ENCODE peak calls at places on chromosomes 13 and 19, in six cellular contexts. K is GM23338; D is mesendoderm; R is brain microvascular endothelial cell; B is CD4-positive, CD25-positive, alpha-beta regulatory T cell; M is stomach. I is an unnamed sample.

GRCh38 chr19:14440049-14440448 is 6.9 kb downstream of the PKN1 start:
- DNase-seq in M (peak; percentile 72), K (peak; percentile 35), B (peak; percentile 63), D (no peak), R (no peak), I (no peak)

GRCh38 chr13:24036115-24036514 is 124.4 kb upstream of the SPATA13 start:
- DNase-seq in M (no peak), D (peak; percentile 53), K (no peak), B (no peak), R (no peak), I (no peak)

GRCh38 chr19:49447485-49448431 is 3.9 kb downstream of the PIH1D1 start:
- DNase-seq in B (no peak), R (no peak), M (no peak), K (peak; percentile 97), D (peak; percentile 68), I (no peak)

GRCh38 chr19:14475251-14476073 is at the start of gene PTGER1:
- DNase-seq in D (peak; percentile 58), M (no peak), R (no peak), B (no peak), K (peak; percentile 78), I (no peak)

GRCh38 chr13:110294146-110294545 is 12.8 kb downstream of the COL4A1 start:
- DNase-seq in D (no peak), K (no peak), M (no peak), B (no peak), R (no peak), I (peak; percentile 53)

GRCh38 chr19:5354403-5354802 is 13.8 kb upstream of the PTPRS start:
- DNase-seq in D (peak; percentile 56), K (peak; percentile 71), B (no peak), M (no peak), R (peak; percentile 29), I (no peak)

GRCh38 chr19:46283771-46284170 is 13.1 kb upstream of the HIF3A start:
- DNase-seq in K (no peak), M (no peak), D (no peak), B (no peak), R (no peak), I (no peak)

GRCh38 chr13:107375701-107376350 is 807.9 kb upstream of the ARGLU1 start:
- DNase-seq in D (no peak), R (no peak), K (no peak), M (no peak), B (no peak), I (no peak)

GRCh38 chr13:60754211-60754610 is 357.2 kb downstream of the TDRD3 start:
- DNase-seq in M (no peak), B (no peak), K (peak; percentile 49), R (no peak), D (peak; percentile 94), I (no peak)

GRCh38 chr19:23986623-23987022 is 71.9 kb downstream of the ZNF726 start:
- DNase-seq in K (no peak), R (no peak), B (no peak), D (no peak), M (no peak), I (no peak)

GRCh38 chr13:52599853-52600603 is 42.2 kb upstream of the HNRNPA1L2 start:
- DNase-seq in M (no peak), B (no peak), R (no peak), D (peak; percentile 41), K (peak; percentile 75), I (no peak)

GRCh38 chr13:78339927-78340326 is 263.4 kb downstream of the POU4F1 start:
- DNase-seq in B (no peak), M (no peak), R (no peak), D (no peak), K (no peak), I (no peak)

GRCh38 chr19:1240925-1241324 is 626 bp upstream of the ATP5F1D start:
- DNase-seq in M (no peak), K (no peak), D (no peak), B (no peak), R (no peak), I (no peak)

GRCh38 chr13:38303816-38304215 is 45.8 kb upstream of the UFM1 start:
- DNase-seq in B (no peak), R (no peak), D (no peak), K (no peak), M (no peak), I (no peak)

GRCh38 chr13:110278859-110279258 is 28.1 kb downstream of the COL4A1 start:
- DNase-seq in B (no peak), D (no peak), R (no peak), M (no peak), K (no peak), I (no peak)

GRCh38 chr19:52648336-52648990 is 10.3 kb upstream of the ZNF83 start:
- DNase-seq in D (no peak), R (peak; percentile 19), B (no peak), K (no peak), M (no peak), I (peak; percentile 12)

GRCh38 chr13:46896346-46897138 is at the start of gene HTR2A:
- DNase-seq in K (peak; percentile 12), M (peak; percentile 33), R (peak; percentile 19), B (no peak), D (no peak), I (no peak)

GRCh38 chr19:13554506-13555235 is 48.4 kb upstream of the CACNA1A start:
- DNase-seq in B (no peak), K (no peak), M (no peak), R (no peak), D (no peak), I (no peak)

GRCh38 chr13:47499358-47500150 is 501.5 kb downstream of the SUCLA2 start:
- DNase-seq in M (no peak), B (no peak), D (no peak), R (peak; percentile 56), K (no peak), I (peak; percentile 77)

GRCh38 chr19:56261145-56261544 is 11.4 kb upstream of the EDDM13 start:
- DNase-seq in R (no peak), D (peak; percentile 26), B (no peak), M (no peak), K (no peak), I (no peak)

GRCh38 chr19:41428481-41428859 is 1.3 kb upstream of the B3GNT8 start:
- DNase-seq in B (no peak), R (no peak), D (no peak), M (no peak), K (no peak), I (no peak)
- H3K4me3 ChIP-seq in B (no peak overlapping the region), R (no peak overlapping the region), D (no peak overlapping the region), M (peak overlapping the region; percentile 46), K (peak overlapping the region; percentile 68), I (no peak overlapping the region)

GRCh38 chr13:75391432-75392100 is 90.4 kb downstream of the TBC1D4 start:
- DNase-seq in R (no peak), K (no peak), D (no peak), B (no peak), M (no peak), I (no peak)
- H3K27me3 ChIP-seq in R (no peaks in the 10 kb centered on the region), K (no peaks in the 10 kb centered on the region), D (no peaks in the 10 kb centered on the region), B (no peaks in the 10 kb centered on the region), M (no peaks in the 10 kb centered on the region), I (no peaks in the 10 kb centered on the region)

GRCh38 chr19:30731596-30731995 is 359.4 kb downstream of the ZNF536 start:
- DNase-seq in B (no peak), R (no peak), K (no peak), M (no peak), D (no peak), I (no peak)
- H3K4me3 ChIP-seq in B (no peak overlapping the region), R (no peak overlapping the region), K (no peak overlapping the region), M (no peak overlapping the region), D (no peak overlapping the region), I (no peak overlapping the region)

GRCh38 chr13:31756346-31756745 is 17.0 kb downstream of the RXFP2 start:
- DNase-seq in B (no peak), M (no peak), D (no peak), R (peak; percentile 91), K (no peak), I (peak; percentile 87)
- H3K27me3 ChIP-seq in B (no peaks in the 10 kb centered on the region), M (no peaks in the 10 kb centered on the region), D (no peaks in the 10 kb centered on the region), R (no peaks in the 10 kb centered on the region), K (no peaks in the 10 kb centered on the region), I (no peaks in the 10 kb centered on the region)

GRCh38 chr19:44182145-44182544 is 17.2 kb downstream of the ZNF226 start:
- DNase-seq in K (no peak), B (no peak), M (no peak), D (no peak), R (no peak), I (no peak)

GRCh38 chr19:44180968-44181367 is 16.1 kb downstream of the ZNF226 start:
- DNase-seq in R (no peak), B (no peak), M (no peak), K (no peak), D (no peak), I (no peak)

GRCh38 chr19:44176590-44176989 is 11.7 kb downstream of the ZNF226 start:
- DNase-seq in M (no peak), B (no peak), R (no peak), D (peak; percentile 35), K (no peak), I (no peak)
- H3K4me3 ChIP-seq in M (no peak overlapping the region), B (no peak overlapping the region), R (no peak overlapping the region), D (peak overlapping the region; percentile 15), K (no peak overlapping the region), I (no peak overlapping the region)